ENCODE peak calls at places on chromosomes 12 and 14, in five cellular contexts. A, L, E, G and M are unnamed samples.

GRCh38 chr14:21308132-21308478 is 28.2 kb downstream of the RPGRIP1 start:
- DNase-seq in A (no peak), L (no peak), E (no peak), G (no peak), M (no peak)

GRCh38 chr14:58922211-58922940 is 266.1 kb upstream of the DAAM1 start:
- DNase-seq in A (no peak), L (no peak), E (no peak), G (no peak), M (no peak)

GRCh38 chr14:74552623-74553022 is 59.1 kb downstream of the ISCA2 start:
- DNase-seq in A (peak; percentile 94), L (no peak), E (peak; percentile 85), G (no peak), M (no peak)

GRCh38 chr12:93461503-93461902 is 5.8 kb upstream of the MRPL42 start:
- DNase-seq in A (no peak), L (no peak), E (no peak), G (no peak), M (peak; percentile 56)

GRCh38 chr14:23076785-23077408 is 18.0 kb downstream of the ACIN1 start:
- DNase-seq in A (peak; percentile 48), L (no peak), E (no peak), G (no peak), M (peak; percentile 36)

GRCh38 chr12:100154472-100155247 is 12.0 kb upstream of the BLTP3B start:
- DNase-seq in A (peak; percentile 72), L (peak; percentile 37), E (peak; percentile 92), G (no peak), M (peak; percentile 41)

GRCh38 chr12:87140257-87140656 is 884.1 kb upstream of the MGAT4C start:
- DNase-seq in A (no peak), L (no peak), E (no peak), G (no peak), M (no peak)

GRCh38 chr12:4108803-4109345 is 164.7 kb upstream of the CCND2 start:
- DNase-seq in A (no peak), L (no peak), E (no peak), G (no peak), M (no peak)

GRCh38 chr12:87094356-87094755 is 838.2 kb upstream of the MGAT4C start:
- DNase-seq in A (no peak), L (no peak), E (no peak), G (no peak), M (no peak)

GRCh38 chr12:78802593-78802992 is 62.0 kb upstream of the SYT1 start:
- DNase-seq in A (peak; percentile 19), L (no peak), E (no peak), G (no peak), M (no peak)

GRCh38 chr12:65387396-65387795 is 108.9 kb downstream of the MSRB3 start:
- DNase-seq in A (no peak), L (no peak), E (no peak), G (no peak), M (no peak)

DNA sequence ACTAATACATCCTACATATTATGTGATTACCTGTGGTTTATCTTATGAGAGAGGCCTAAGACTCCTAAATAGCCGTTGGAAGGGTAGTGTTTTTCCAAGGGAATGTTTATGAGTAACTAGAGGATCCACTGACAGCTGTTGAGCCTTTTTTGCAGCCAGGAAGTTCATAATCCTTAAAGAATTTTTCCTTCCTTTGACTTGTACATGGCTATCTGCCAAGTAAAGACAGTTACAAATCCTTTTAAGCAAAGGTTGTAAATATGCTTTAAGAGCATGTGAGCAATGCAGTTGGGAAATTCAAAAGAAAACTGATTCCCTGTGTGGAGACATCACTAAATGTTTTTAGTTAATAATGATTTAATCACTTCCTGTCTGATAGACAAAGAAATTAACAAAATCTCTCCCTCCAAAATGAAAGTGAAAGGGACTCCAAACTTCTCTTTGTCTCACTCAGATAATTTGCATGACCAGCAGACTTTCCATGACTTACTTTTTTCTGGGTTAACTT is 333.8 kb downstream of the PDZRN4 start:
- DNase-seq in A (no peak), L (no peak), E (no peak), G (peak; percentile 27), M (no peak)
- TF ChIP-seq POLR2AphosphoS5 in A (peak; percentile 71), L (no peak), E (no peak), G (no peak), M (no peak)

GRCh38 chr12:14960548-14961465 is 594 bp downstream of the ARHGDIB start:
- DNase-seq in A (no peak), L (no peak), E (peak; percentile 81), G (no peak), M (no peak)

GRCh38 chr12:14958361-14959125 is 2.9 kb downstream of the ARHGDIB start:
- DNase-seq in A (no peak), L (no peak), E (peak; percentile 71), G (no peak), M (no peak)

GRCh38 chr12:14959463-14959862 is 1.9 kb downstream of the ARHGDIB start:
- DNase-seq in A (no peak), L (no peak), E (no peak), G (no peak), M (no peak)

GRCh38 chr12:14959126-14959440 is 2.3 kb downstream of the ARHGDIB start:
- DNase-seq in A (no peak), L (no peak), E (peak; percentile 75), G (no peak), M (no peak)

DNA sequence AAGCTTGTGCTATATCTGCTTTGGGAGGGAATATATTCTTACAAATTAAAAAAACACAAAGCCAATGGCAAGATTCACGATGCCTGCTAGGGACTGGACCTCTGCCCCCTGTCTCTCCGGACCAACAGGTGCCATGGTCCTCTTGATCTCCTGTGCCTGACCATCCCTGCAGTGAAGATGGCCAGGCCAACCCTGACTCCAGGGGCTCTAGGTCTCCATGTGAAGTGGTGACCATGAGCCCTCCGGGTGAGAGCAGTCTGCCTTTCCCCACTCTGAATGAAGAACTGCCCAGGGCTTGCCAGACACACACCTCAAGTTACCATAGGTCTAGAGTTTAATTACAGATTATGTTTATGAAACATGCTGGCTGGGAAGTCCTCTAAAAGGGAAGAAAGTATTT is 1.5 kb downstream of the ARHGDIB start:
- DNase-seq in A (no peak), L (no peak), E (peak; percentile 77), G (no peak), M (no peak)
- H3K4me3 ChIP-seq in A (peak overlapping the region; percentile 53), L (no peak overlapping the region), E (peak overlapping the region; percentile 94), G (no peak overlapping the region), M (peak overlapping the region; percentile 76)

GRCh38 chr14:35399083-35399807 is 5.3 kb downstream of the NFKBIA start:
- DNase-seq in A (no peak), L (no peak), E (no peak), G (no peak), M (no peak)
- TF ChIP-seq POLR2AphosphoS5 in A (peak; percentile 28), L (no peak), E (peak; percentile 73), G (peak; percentile 49), M (no peak)

GRCh38 chr12:115960868-115961802 is 316.4 kb downstream of the MED13L start:
- DNase-seq in A (no peak), L (no peak), E (no peak), G (no peak), M (no peak)
- H3K4me3 ChIP-seq in A (no peak overlapping the region), L (no peak overlapping the region), E (no peak overlapping the region), G (no peak overlapping the region), M (no peak overlapping the region)

GRCh38 chr12:12788131-12788530 is 2.7 kb downstream of the APOLD1 start:
- DNase-seq in A (no peak), L (no peak), E (no peak), G (no peak), M (no peak)

GRCh38 chr12:12784911-12785814 is at the start of gene APOLD1:
- DNase-seq in A (no peak), L (no peak), E (no peak), G (no peak), M (no peak)

GRCh38 chr12:12786371-12786715 is 884 bp downstream of the APOLD1 start:
- DNase-seq in A (no peak), L (no peak), E (no peak), G (no peak), M (no peak)

GRCh38 chr12:12788675-12789368 is 3.4 kb downstream of the APOLD1 start:
- DNase-seq in A (peak; percentile 66), L (peak; percentile 74), E (no peak), G (no peak), M (peak; percentile 78)

DNA sequence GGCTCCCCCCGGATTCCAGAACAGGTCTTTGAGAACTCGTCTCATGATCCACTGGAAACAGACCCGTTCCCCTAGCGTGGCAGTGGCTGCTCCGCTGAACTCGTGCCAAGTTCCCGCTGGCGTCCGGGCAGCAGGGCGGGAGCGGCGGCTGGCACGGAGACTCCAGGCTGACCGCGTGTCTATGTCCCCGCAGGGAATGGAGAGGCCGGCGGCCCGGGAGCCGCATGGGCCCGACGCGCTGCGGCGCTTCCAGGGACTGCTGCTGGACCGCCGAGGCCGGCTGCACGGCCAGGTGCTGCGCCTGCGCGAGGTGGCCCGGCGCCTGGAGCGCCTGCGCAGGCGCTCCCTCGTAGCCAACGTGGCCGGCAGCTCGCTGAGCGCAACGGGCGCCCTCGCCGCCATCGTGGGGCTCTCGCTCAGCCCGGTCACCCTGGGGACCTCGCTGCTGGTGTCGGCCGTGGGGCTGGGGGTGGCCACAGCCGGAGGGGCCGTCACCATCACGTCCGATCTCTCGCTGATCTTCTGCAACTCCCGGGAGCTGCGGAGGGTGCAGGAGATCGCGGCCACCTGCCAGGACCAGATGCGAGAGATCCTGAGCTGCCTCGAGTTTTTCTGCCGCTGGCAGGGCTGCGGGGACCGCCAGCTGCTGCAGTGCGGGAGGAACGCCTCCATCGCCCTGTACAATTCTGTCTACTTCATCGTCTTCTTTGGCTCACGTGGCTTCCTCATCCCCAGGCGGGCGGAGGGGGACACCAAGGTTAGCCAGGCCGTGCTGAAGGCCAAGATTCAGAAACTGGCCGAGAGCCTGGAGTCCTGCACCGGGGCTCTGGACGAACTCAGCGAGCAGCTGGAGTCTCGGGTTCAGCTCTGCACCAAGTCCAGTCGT is 1.5 kb downstream of the APOLD1 start:
- DNase-seq in A (peak; percentile 97), L (peak; percentile 68), E (peak; percentile 95), G (no peak), M (peak; percentile 63)
- TF ChIP-seq POLR2AphosphoS5 in A (no peak), L (peak; percentile 9), E (peak; percentile 93), G (peak; percentile 75), M (peak; percentile 74)

DNA sequence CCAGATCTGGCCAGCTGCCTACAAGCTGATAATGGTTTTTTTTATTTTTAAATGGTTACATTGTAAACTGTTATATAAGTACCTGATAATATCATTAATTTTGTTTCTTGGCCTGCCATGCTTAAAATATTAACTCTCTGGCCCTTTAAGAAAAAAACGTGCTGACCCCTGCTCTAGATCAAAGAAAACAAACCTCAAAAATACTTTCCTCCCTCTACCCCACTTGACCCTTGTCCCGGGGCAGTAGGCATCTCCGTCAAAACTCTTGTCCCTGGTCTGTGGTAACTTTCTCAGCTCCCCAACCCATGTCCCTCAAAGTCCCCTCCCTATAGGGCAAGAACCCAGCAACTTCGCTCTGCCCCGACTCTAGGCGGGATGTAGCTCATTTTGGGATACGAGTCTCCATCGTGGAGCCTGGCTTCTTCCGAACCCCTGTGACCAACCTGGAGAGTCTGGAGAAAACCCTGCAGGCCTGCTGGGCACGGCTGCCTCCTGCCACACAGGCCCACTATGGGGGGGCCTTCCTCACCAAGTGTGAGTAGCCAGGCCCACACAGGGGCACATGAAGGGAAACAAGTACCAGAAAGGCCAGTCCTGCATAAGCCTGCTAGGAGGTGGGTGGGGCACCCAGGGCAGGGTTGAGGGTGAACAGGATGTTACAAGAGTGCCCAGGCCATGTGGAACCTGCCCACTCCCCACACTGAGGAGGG is 3.5 kb downstream of the RDH5 start:
- DNase-seq in A (no peak), L (no peak), E (no peak), G (no peak), M (no peak)
- H3K4me3 ChIP-seq in A (no peak overlapping the region), L (no peak overlapping the region), E (no peak overlapping the region), G (no peak overlapping the region), M (no peak overlapping the region)